ENCODE peak calls at places on chromosomes 12 and 14, in eight cellular contexts. U is HCT116, C is GM23248, M is OCI-LY7, N is Karpas-422, Q is SK-N-SH, H is PC-9, P is PC-3. L is an unnamed sample. For H3K9me2, the result is how much of the 10 kb centered on the place peaks cover.

GRCh38 chr14:21267886-21268611 is 1.2 kb downstream of the HNRNPC start:
- DNase-seq in U (no peak), C (peak), M (peak), N (peak), Q (no peak), H (no peak), P (peak), L (no peak)

GRCh38 chr12:47775100-47775911 is 2.3 kb downstream of the SLC48A1 start:
- DNase-seq in U (no peak), C (peak), M (no peak), N (peak), Q (no peak), H (no peak), P (peak), L (no peak)

GRCh38 chr12:546920-547845 is 87.4 kb downstream of the B4GALNT3 start:
- DNase-seq in U (peak), C (peak), M (peak), N (peak), Q (peak), H (peak), P (peak), L (peak)

GRCh38 chr12:111393700-111394275 is 11.9 kb upstream of the SH2B3 start:
- DNase-seq in U (no peak), C (no peak), M (no peak), N (no peak), Q (peak), H (peak), P (peak), L (no peak)

GRCh38 chr12:49932746-49933145 is 17.8 kb upstream of the AQP2 start:
- DNase-seq in U (no peak), C (no peak), M (no peak), N (no peak), Q (no peak), H (no peak), P (no peak), L (no peak)

GRCh38 chr12:31849090-31849687 is 110.0 kb upstream of the RESF1 start:
- DNase-seq in U (peak), C (no peak), M (peak), N (peak), Q (no peak), H (no peak), P (peak), L (peak)

GRCh38 chr12:123520567-123521474 is 12.7 kb downstream of the RILPL1 start:
- DNase-seq in U (no peak), C (no peak), M (no peak), N (no peak), Q (no peak), H (no peak), P (no peak), L (no peak)

GRCh38 chr14:32330356-32331226 is 1.5 kb downstream of the AKAP6 start:
- DNase-seq in U (no peak), C (no peak), M (no peak), N (no peak), Q (no peak), H (no peak), P (no peak), L (no peak)

GRCh38 chr14:77782202-77782601 is 17.7 kb upstream of the ADCK1 start:
- DNase-seq in U (no peak), C (peak), M (no peak), N (no peak), Q (no peak), H (no peak), P (no peak), L (no peak)

GRCh38 chr14:36981832-36982528 is 190.4 kb downstream of the SLC25A21 start:
- DNase-seq in U (no peak), C (peak), M (no peak), N (no peak), Q (no peak), H (peak), P (peak), L (no peak)
- H3K9me2 ChIP-seq in U (under half), C (under half), M (under half), N (under half), Q (under half), H (under half), P (under half), L (under half)

GRCh38 chr12:19120795-19121194 is 8.7 kb upstream of the PLEKHA5 start:
- DNase-seq in U (no peak), C (peak), M (no peak), N (no peak), Q (no peak), H (no peak), P (peak), L (no peak)
- H3K9me2 ChIP-seq in U (under half), C (under half), M (under half), N (under half), Q (under half), H (under half), P (under half), L (under half)

DNA sequence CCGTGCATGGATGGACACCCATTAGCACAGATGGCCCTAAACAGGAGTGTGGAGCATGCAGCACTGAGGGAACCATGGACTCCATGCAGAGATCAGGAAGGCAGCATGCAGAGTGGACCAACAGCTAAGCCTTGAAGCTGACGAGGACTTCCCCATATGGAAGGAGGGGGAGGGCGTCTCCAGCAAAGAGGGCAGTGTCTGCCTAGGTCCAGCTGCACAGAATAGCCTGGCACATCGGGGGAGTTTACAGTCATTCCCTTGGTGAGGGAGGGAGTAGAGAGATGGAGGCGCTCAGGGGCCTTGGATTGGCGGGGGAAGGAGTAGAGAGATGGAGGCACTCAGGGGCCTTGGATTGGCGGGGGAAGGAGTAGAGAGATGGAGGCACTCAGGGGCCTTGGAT is 64.5 kb downstream of the ANKRD9 start:
- DNase-seq in U (no peak), C (no peak), M (no peak), N (no peak), Q (no peak), H (no peak), P (no peak), L (no peak)
- H3K9me2 ChIP-seq in U (under half), C (under half), M (under half), N (under half), Q (under half), H (under half), P (under half), L (under half)

GRCh38 chr12:11500861-11501230 is 105.5 kb upstream of the PRB2 start:
- DNase-seq in U (no peak), C (no peak), M (no peak), N (no peak), Q (no peak), H (no peak), P (no peak), L (no peak)
- H3K9me2 ChIP-seq in U (under half), C (under half), M (under half), N (under half), Q (under half), H (under half), P (under half), L (under half)

GRCh38 chr12:114396153-114396868 is 9.6 kb downstream of the TBX5 start:
- DNase-seq in U (no peak), C (peak), M (no peak), N (no peak), Q (peak), H (no peak), P (no peak), L (peak)
- H3K9me2 ChIP-seq in U (under half), C (under half), M (under half), N (under half), Q (under half), H (under half), P (under half), L (under half)

DNA sequence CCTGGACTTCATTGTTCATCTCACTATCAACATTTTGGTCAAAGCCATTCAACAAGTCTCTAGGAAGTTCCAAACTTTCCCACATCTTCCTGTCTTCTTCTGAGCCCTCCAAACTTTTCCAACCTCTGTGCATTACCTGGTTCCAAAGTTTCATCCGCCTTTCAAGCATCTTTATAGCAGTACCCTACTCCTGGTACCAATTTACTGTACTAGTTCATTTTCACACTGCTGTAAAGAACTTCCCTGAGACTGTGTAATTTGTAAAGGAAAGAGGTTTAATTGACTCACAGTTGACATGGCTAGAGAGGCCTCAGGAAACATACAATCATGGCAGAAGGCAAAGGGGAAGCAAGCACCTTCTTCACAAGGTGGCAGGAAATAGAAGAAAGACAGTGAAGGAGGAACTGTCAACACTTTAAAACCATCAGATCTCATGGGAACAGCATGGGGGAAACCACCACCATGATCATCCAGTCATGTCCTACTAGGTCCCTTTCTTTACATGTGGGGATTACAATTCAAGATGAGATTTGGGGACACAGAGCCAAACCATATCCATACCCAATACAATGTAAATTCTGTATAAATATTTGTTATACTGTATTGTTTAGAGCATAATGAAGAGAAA is 109.7 kb downstream of the C12orf75 start:
- DNase-seq in U (no peak), C (no peak), M (no peak), N (no peak), Q (no peak), H (no peak), P (no peak), L (no peak)
- H3K9me2 ChIP-seq in U (under half), C (under half), M (under half), N (under half), Q (under half), H (under half), P (under half), L (under half)

GRCh38 chr14:94112513-94113060 is 2.1 kb downstream of the IFI27 start:
- DNase-seq in U (no peak), C (peak), M (no peak), N (peak), Q (no peak), H (no peak), P (no peak), L (no peak)
- H3K9me2 ChIP-seq in U (under half), C (under half), M (under half), N (under half), Q (under half), H (under half), P (under half), L (under half)

L was measured in GM23338.